ENCODE peak calls at places on chromosomes 12 and 14, in five cellular contexts. B is uterus, L is mucosa of descending colon, J is neural progenitor cell, K is adrenal gland. V is an unnamed sample.
A peak's percentile ranks its signal among the peaks of the same experiment; 100 is the strongest.

GRCh38 chr12:480831-481230 is 21.1 kb downstream of the B4GALNT3 start:
- DNase-seq in B (peak; percentile 81), K (peak; percentile 33), L (no peak), J (no peak), V (peak; percentile 33)

GRCh38 chr14:54902143-54902520 is 494 bp downstream of the GCH1 start:
- DNase-seq in J (peak; percentile 77), L (peak; percentile 91), B (peak; percentile 65), K (peak; percentile 69), V (peak; percentile 81)

GRCh38 chr14:89767861-89768268 is 186.7 kb downstream of the EFCAB11 start:
- DNase-seq in B (no peak), K (peak; percentile 53), L (no peak), J (peak; percentile 62), V (peak; percentile 62)

GRCh38 chr14:103696027-103696402 is 19.2 kb downstream of the XRCC3 start:
- DNase-seq in J (no peak), B (no peak), L (no peak), K (no peak), V (no peak)

GRCh38 chr12:65868133-65868705 is 43.9 kb downstream of the HMGA2 start:
- DNase-seq in K (no peak), J (no peak), B (no peak), L (no peak), V (no peak)

GRCh38 chr14:92481811-92482559 is 31.6 kb upstream of the RIN3 start:
- DNase-seq in J (no peak), B (no peak), L (no peak), K (peak; percentile 52), V (no peak)

GRCh38 chr12:132186857-132187620 is 42.8 kb downstream of the NOC4L start:
- DNase-seq in K (no peak), B (no peak), L (peak; percentile 49), J (no peak), V (no peak)

GRCh38 chr12:95277139-95277538 is 59.5 kb downstream of the VEZT start:
- DNase-seq in J (no peak), K (peak; percentile 31), B (no peak), L (no peak), V (no peak)

GRCh38 chr12:110074089-110074488 is 25.8 kb upstream of the C12orf76 start:
- DNase-seq in K (no peak), B (no peak), J (no peak), L (no peak), V (no peak)

GRCh38 chr12:13390381-13390856 is 193.9 kb downstream of the EMP1 start:
- DNase-seq in L (peak; percentile 95), B (peak; percentile 59), K (peak; percentile 94), J (no peak), V (no peak)

GRCh38 chr12:79687711-79688270 is 3.0 kb downstream of the PAWR start:
- DNase-seq in K (no peak), B (no peak), J (peak; percentile 48), L (no peak), V (no peak)

GRCh38 chr14:69687963-69688649 is 76.7 kb downstream of the SUSD6 start:
- DNase-seq in B (no peak), L (no peak), K (no peak), J (no peak), V (no peak)

GRCh38 chr12:7959278-7960063 is 23.5 kb upstream of the SLC2A3 start:
- DNase-seq in B (no peak), K (no peak), L (no peak), J (peak; percentile 72), V (peak; percentile 87)

GRCh38 chr14:70130498-70130897 is 58.3 kb downstream of the SLC8A3 start:
- DNase-seq in K (no peak), L (no peak), B (no peak), J (no peak), V (no peak)

GRCh38 chr14:77041837-77042557 is 13.5 kb upstream of the IRF2BPL start:
- DNase-seq in J (no peak), K (peak; percentile 89), L (no peak), B (peak; percentile 80), V (no peak)

GRCh38 chr12:12513416-12514006 is 49.2 kb downstream of the DUSP16 start:
- DNase-seq in J (no peak), B (no peak), L (no peak), K (no peak), V (no peak)

GRCh38 chr14:55071870-55072640 is 20.6 kb downstream of the MAPK1IP1L start:
- DNase-seq in L (no peak), J (no peak), K (peak; percentile 24), B (no peak), V (no peak)

GRCh38 chr12:124914392-124915248 is at the start of gene UBC:
- DNase-seq in J (peak; percentile 95), L (peak; percentile 94), K (peak; percentile 94), B (peak; percentile 95), V (peak; percentile 90)

GRCh38 chr14:89276424-89276975 is 140.5 kb downstream of the FOXN3 start:
- DNase-seq in L (no peak), J (no peak), B (no peak), K (no peak), V (no peak)

GRCh38 chr12:129552996-129553750 is 350.7 kb downstream of the TMEM132D start:
- DNase-seq in J (no peak), K (peak; percentile 19), B (no peak), L (no peak), V (no peak)

GRCh38 chr12:20063116-20063515 is 305.2 kb upstream of the PDE3A start:
- DNase-seq in L (no peak), B (no peak), K (no peak), J (no peak), V (no peak)

GRCh38 chr14:74562515-74563232 is 49.4 kb downstream of the LTBP2 start:
- DNase-seq in B (no peak), J (no peak), K (no peak), L (no peak), V (peak; percentile 57)

GRCh38 chr14:74566174-74567125 is 45.6 kb downstream of the LTBP2 start:
- DNase-seq in K (no peak), B (no peak), J (no peak), L (no peak), V (peak; percentile 72)

GRCh38 chr14:74567219-74567618 is 44.8 kb downstream of the LTBP2 start:
- DNase-seq in L (no peak), B (no peak), J (no peak), K (no peak), V (no peak)

GRCh38 chr14:74563233-74563585 is 48.8 kb downstream of the LTBP2 start:
- DNase-seq in J (no peak), K (no peak), B (no peak), L (no peak), V (no peak)

DNA sequence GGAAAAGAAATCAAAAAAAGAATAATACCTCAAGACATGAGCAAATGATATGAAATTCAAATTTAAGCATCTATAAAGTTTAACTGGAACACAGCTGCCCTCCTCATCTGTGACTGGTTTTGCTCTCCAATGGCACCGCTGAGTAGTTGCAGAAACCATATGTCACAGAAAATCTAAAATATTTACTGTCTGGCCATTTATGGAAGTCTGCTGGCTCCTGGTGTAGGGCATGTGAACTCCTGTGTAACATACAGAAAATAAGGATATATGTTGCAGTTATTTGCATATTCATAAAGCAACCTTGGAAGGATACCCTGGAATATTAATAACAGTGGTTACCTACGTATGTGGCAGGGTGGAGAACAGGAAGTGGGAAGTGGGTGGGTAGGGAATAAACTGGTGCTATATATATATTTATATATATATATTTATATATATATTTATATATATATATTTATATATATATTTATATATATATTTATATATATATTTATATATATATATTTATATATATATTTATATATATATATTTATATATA is 48.3 kb downstream of the LTBP2 start:
- DNase-seq in L (no peak), K (no peak), B (no peak), J (no peak), V (no peak)
- TF ChIP-seq CTCF in L (no peak), K (no peak), B (no peak), J (no peak), V (no peak)

GRCh38 chr12:121787063-121787774 is 6.3 kb downstream of the RHOF start:
- DNase-seq in L (peak; percentile 87), J (no peak), B (no peak), K (peak; percentile 56), V (no peak)
- H3K4me1 ChIP-seq in L (peaks cover 21% of the 10 kb centered on the region), J (peaks cover 3% of the 10 kb centered on the region), B (no peaks in the 10 kb centered on the region), K (peaks cover 10% of the 10 kb centered on the region), V (peaks cover 22% of the 10 kb centered on the region)

DNA sequence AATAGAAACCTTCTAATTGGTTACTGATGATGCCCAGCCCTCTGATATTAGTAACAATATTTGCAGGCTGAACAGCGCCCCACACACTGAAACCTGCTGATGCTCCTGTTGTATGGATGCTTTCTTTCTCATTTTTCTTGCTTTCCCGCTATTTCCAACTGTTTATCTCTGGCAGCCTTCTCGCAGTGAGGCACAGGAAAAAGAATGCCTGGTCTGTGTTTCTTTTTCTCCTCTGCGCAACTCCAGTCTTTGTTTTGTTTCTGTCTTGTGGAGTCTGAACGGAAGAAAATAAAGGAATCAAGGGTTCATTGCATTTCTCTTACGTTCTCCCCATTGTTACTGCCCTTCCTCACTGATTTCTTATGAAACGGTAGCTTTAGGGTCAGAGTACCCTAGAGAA is 451.2 kb downstream of the EGLN3 start:
- DNase-seq in B (no peak), L (no peak), K (no peak), J (no peak), V (no peak)
- H3K4me3 ChIP-seq in B (no peak overlapping the region), L (no peak overlapping the region), K (no peak overlapping the region), J (no peak overlapping the region), V (no peak overlapping the region)

GRCh38 chr12:53184828-53185227 is 4.1 kb upstream of the CSAD start:
- DNase-seq in L (no peak), K (no peak), J (no peak), B (no peak), V (no peak)

GRCh38 chr12:53186745-53187144 is 6.0 kb upstream of the CSAD start:
- DNase-seq in L (no peak), J (no peak), K (no peak), B (no peak), V (no peak)

GRCh38 chr12:53182836-53183235 is 2.1 kb upstream of the CSAD start:
- DNase-seq in K (no peak), J (no peak), B (no peak), L (no peak), V (no peak)

GRCh38 chr12:53187145-53187899 is 6.6 kb upstream of the CSAD start:
- DNase-seq in K (peak; percentile 76), B (no peak), J (no peak), L (no peak), V (no peak)

GRCh38 chr12:53185582-53186153 is 4.9 kb upstream of the CSAD start:
- DNase-seq in K (no peak), L (no peak), B (no peak), J (no peak), V (no peak)
- TF ChIP-seq CTCF in K (no peak), L (no peak), B (no peak), J (no peak), V (no peak)

GRCh38 chr12:15684896-15685658 is 104.1 kb downstream of the EPS8 start:
- DNase-seq in K (no peak), L (no peak), J (no peak), B (no peak), V (no peak)
- H3K4me1 ChIP-seq in K (no peaks in the 10 kb centered on the region), L (peaks cover 38% of the 10 kb centered on the region), J (peaks cover 10% of the 10 kb centered on the region), B (no peaks in the 10 kb centered on the region), V (peaks cover 32% of the 10 kb centered on the region)